ENCODE peak calls at places on chromosome X, in six cellular contexts. G is transverse colon, N is breast epithelium, X is endothelial cell of umbilical vein, P is sigmoid colon, Q is stomach. E is an unnamed sample.

GRCh38 chrX:104972737-104973136 is 247.8 kb downstream of the TEX13A start:
- DNase-seq in Q (no peak), X (no peak), P (no peak), G (no peak), N (no peak), E (no peak)

GRCh38 chrX:96707829-96708228 is 23.2 kb downstream of the DIAPH2 start:
- DNase-seq in X (no peak), N (no peak), P (no peak), Q (no peak), G (no peak), E (no peak)

GRCh38 chrX:39984191-39984956 is 113.4 kb downstream of the BCOR start:
- DNase-seq in Q (no peak), N (no peak), P (no peak), X (no peak), G (no peak), E (no peak)

GRCh38 chrX:44973420-44973932 is 100.5 kb downstream of the KDM6A start:
- DNase-seq in N (no peak), X (no peak), P (no peak), Q (no peak), G (no peak), E (no peak)

GRCh38 chrX:10050481-10050880 is 83.3 kb downstream of the CLDN34 start:
- DNase-seq in N (peak), Q (peak), G (no peak), P (no peak), X (peak), E (no peak)

GRCh38 chrX:119669424-119670037 is 23.4 kb downstream of the SEPTIN6 start:
- DNase-seq in X (peak), N (no peak), G (no peak), Q (peak), P (peak), E (no peak)

GRCh38 chrX:73447311-73447794 is 500 bp downstream of the CDX4 start:
- DNase-seq in P (no peak), X (no peak), G (no peak), Q (no peak), N (no peak), E (no peak)

GRCh38 chrX:107894038-107894437 is 68.4 kb downstream of the MID2 start:
- DNase-seq in P (no peak), Q (no peak), N (no peak), G (no peak), X (peak), E (no peak)

GRCh38 chrX:72003811-72004750 is 93.4 kb downstream of the NHSL2 start:
- DNase-seq in Q (peak), N (peak), P (peak), X (peak), G (no peak), E (no peak)

GRCh38 chrX:9662148-9662547 is 103.5 kb downstream of the GPR143 start:
- DNase-seq in P (no peak), X (peak), Q (no peak), N (no peak), G (no peak), E (no peak)

GRCh38 chrX:108165349-108166111 is 74.0 kb downstream of the ATG4A start:
- DNase-seq in X (peak), N (no peak), G (no peak), Q (peak), P (no peak), E (no peak)

GRCh38 chrX:74535211-74535621 is 79.2 kb downstream of the RLIM start:
- DNase-seq in P (no peak), G (peak), N (no peak), Q (no peak), X (no peak), E (no peak)

GRCh38 chrX:41559662-41560061 is 112.5 kb downstream of the NYX start:
- DNase-seq in P (no peak), G (no peak), X (peak), Q (no peak), N (no peak), E (no peak)

GRCh38 chrX:47186096-47186740 is 7.4 kb upstream of the UBA1 start:
- DNase-seq in X (no peak), P (no peak), Q (no peak), G (no peak), N (no peak), E (no peak)

GRCh38 chrX:2967998-2968909 is 38.1 kb upstream of the ARSH start:
- DNase-seq in N (peak), X (peak), P (no peak), Q (no peak), G (peak), E (no peak)

GRCh38 chrX:3485727-3486126 is 139.3 kb upstream of the MXRA5 start:
- DNase-seq in Q (no peak), N (no peak), X (no peak), P (no peak), G (no peak), E (no peak)

GRCh38 chrX:38692961-38693360 is 108.3 kb upstream of the MID1IP1 start:
- DNase-seq in Q (no peak), G (no peak), P (no peak), N (no peak), X (no peak), E (no peak)

GRCh38 chrX:2901367-2902036 is 27.6 kb downstream of the ARSD start:
- DNase-seq in Q (no peak), X (no peak), N (no peak), P (no peak), G (no peak), E (no peak)

GRCh38 chrX:108443065-108443464 is 3.4 kb downstream of the COL4A5 start:
- DNase-seq in P (no peak), X (peak), G (no peak), N (no peak), Q (no peak), E (no peak)

GRCh38 chrX:71992711-71993110 is 82.1 kb downstream of the NHSL2 start:
- DNase-seq in P (no peak), N (no peak), Q (no peak), G (no peak), X (no peak), E (peak)

GRCh38 chrX:151896734-151897474 is 15.8 kb upstream of the MAGEA4 start:
- DNase-seq in X (no peak), Q (no peak), G (no peak), P (no peak), N (no peak), E (no peak)

GRCh38 chrX:3713225-3713936 is at the start of gene PRKX:
- DNase-seq in G (peak), P (peak), Q (peak), N (no peak), X (peak), E (no peak)

GRCh38 chrX:12974797-12975669 is at the start of gene TMSB4X:
- DNase-seq in G (peak), Q (peak), P (peak), X (peak), N (peak), E (peak)

GRCh38 chrX:2374086-2374485 is 126.7 kb downstream of the DHRSX start:
- DNase-seq in X (no peak), P (no peak), Q (no peak), N (no peak), G (no peak), E (no peak)

GRCh38 chrX:39627257-39627656 is 470.5 kb downstream of the BCOR start:
- DNase-seq in Q (peak), P (no peak), N (no peak), G (no peak), X (no peak), E (no peak)

GRCh38 chrX:73823473-73824004 is 260.5 kb downstream of the CHIC1 start:
- DNase-seq in P (no peak), Q (no peak), X (no peak), N (no peak), G (no peak), E (no peak)

GRCh38 chrX:22486326-22486725 is 213.6 kb downstream of the CBLL2 start:
- DNase-seq in G (no peak), Q (no peak), X (no peak), N (no peak), P (no peak), E (no peak)

GRCh38 chrX:24243692-24244091 is 70.2 kb downstream of the SUPT20HL2 start:
- DNase-seq in P (no peak), X (no peak), N (no peak), G (no peak), Q (no peak), E (no peak)

GRCh38 chrX:39047174-39047573 is 245.9 kb downstream of the MID1IP1 start:
- DNase-seq in N (no peak), X (no peak), P (no peak), Q (no peak), G (no peak), E (no peak)

GRCh38 chrX:45758319-45758718 is 557.6 kb upstream of the DIPK2B start:
- DNase-seq in G (peak), N (no peak), Q (no peak), X (peak), P (no peak), E (no peak)

GRCh38 chrX:37000140-37000539 is 8.0 kb upstream of the FAM47C start:
- DNase-seq in N (no peak), P (no peak), X (no peak), G (no peak), Q (no peak), E (no peak)

GRCh38 chrX:124501566-124501965 is 155.2 kb downstream of the SH2D1A start:
- DNase-seq in Q (no peak), P (no peak), G (no peak), X (no peak), N (no peak), E (no peak)

GRCh38 chrX:150907474-150907873 is 9.0 kb upstream of the CD99L2 start:
- DNase-seq in X (no peak), N (no peak), Q (no peak), P (no peak), G (no peak), E (no peak)

GRCh38 chrX:6707497-6707896 is 172.6 kb upstream of the VCX3A start:
- DNase-seq in P (no peak), Q (no peak), X (no peak), N (no peak), G (no peak), E (no peak)

GRCh38 chrX:149511081-149511480 is 6.0 kb upstream of the IDS start:
- DNase-seq in N (no peak), G (no peak), P (no peak), Q (no peak), X (no peak), E (no peak)

GRCh38 chrX:109959356-109959871 is 43.5 kb upstream of the TMEM164 start:
- DNase-seq in P (no peak), Q (no peak), G (no peak), X (no peak), N (no peak), E (no peak)

DNA sequence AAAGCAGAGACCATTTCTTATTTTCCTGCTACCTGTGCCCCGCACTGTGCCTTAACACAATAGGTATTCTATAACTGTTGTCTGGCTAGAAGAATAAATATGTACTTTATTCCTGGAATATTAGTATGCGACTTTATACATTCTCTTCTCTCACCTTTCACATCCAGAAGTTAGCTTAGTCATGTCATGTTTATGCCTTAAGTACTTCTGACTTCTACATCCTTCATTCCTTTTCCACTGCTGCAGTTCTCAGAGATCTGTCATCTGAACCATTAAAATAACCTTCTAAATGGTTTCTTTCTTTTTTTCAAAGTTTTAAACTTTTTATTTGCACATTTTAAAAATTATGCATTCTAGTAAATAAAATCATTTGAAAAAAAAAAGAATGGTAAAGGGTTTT is 34.4 kb downstream of the KIF4A start:
- DNase-seq in P (no peak), N (no peak), Q (no peak), X (no peak), G (no peak), E (no peak)
- TF ChIP-seq POLR2AphosphoS5 in P (no peak), N (no peak), Q (no peak), X (no peak), G (no peak), E (no peak)

GRCh38 chrX:19535481-19535880 is 20.2 kb upstream of the MAP3K15 start:
- DNase-seq in Q (no peak), G (no peak), N (no peak), X (no peak), P (no peak), E (no peak)
- TF ChIP-seq CTCF in Q (no peak), G (no peak), N (no peak), X (peak), P (no peak), E (no peak)

DNA sequence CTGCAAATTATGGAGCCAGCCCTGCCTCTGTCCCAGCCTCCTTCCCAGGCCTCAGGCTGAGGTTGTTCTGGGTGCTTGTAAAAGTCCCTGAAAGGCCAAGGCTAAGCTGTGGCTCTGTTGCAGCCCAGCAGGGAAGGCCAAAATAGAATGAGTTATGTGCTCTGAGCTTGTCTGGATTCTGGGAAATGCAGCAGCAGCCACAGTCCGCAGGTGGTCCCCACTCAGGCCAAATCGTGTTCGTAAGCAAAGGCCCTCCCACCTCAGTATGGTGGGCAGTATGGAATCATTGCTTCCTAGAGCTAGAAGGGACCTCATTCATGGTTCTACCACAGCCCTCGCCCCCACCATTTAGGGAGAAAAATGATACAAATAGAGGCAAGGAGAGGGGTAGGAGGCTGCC is 4.7 kb upstream of the TCEAL1 start:
- DNase-seq in Q (no peak), P (no peak), X (no peak), N (no peak), G (no peak), E (no peak)
- H3K27ac ChIP-seq in Q (peak), P (peak), X (no peak), N (peak), G (peak), E (peak)

GRCh38 chrX:55326985-55327384 is 62.3 kb upstream of the PAGE3 start:
- DNase-seq in G (peak), N (no peak), X (peak), P (no peak), Q (no peak), E (no peak)
- TF ChIP-seq POLR2AphosphoS5 in G (no peak), N (peak), X (no peak), P (peak), Q (no peak), E (peak)

GRCh38 chrX:11756354-11757318 is 1.4 kb upstream of the MSL3 start:
- DNase-seq in G (no peak), P (no peak), N (no peak), X (no peak), Q (no peak), E (no peak)
- TF ChIP-seq CTCF in G (no peak), P (no peak), N (no peak), X (no peak), Q (no peak), E (no peak)

E was measured in esophagus muscularis mucosa.